ENCODE peak calls at places on chromosomes 7 and 10, in seven cellular contexts. S is activated CD8-positive, alpha-beta T cell treated with anti-CD3 and anti-CD28 coated beads, Interleukin-2, amount 10 ng/mL, durations not matched to agents 7 days and 5 days; M is activated naive CD8-positive, alpha-beta T cell treated with anti-CD3 and anti-CD28 coated beads, Interleukin-2, amount 10 ng/mL, durations not matched to agents 7 days and 5 days; P is left lung; I is right cardiac atrium; R is Right ventricle myocardium inferior; D is K562. T is an unnamed sample.

GRCh38 chr7:26696978-26697377 is 167.4 kb downstream of the SKAP2 start:
- ATAC-seq in S (no peak), M (no peak), P (no peak), I (no peak), R (no peak), D (no peak), T (no peak)

GRCh38 chr7:90660819-90661218 is 64.7 kb downstream of the CDK14 start:
- ATAC-seq in S (no peak), M (no peak), P (no peak), I (peak), R (peak), D (no peak), T (no peak)

GRCh38 chr7:142477079-142477651 is 219.3 kb upstream of the PRSS58 start:
- ATAC-seq in S (peak), M (peak), P (no peak), I (no peak), R (no peak), D (no peak), T (no peak)

GRCh38 chr7:106166651-106167342 is 54.7 kb upstream of the SYPL1 start:
- ATAC-seq in S (no peak), M (no peak), P (peak), I (peak), R (peak), D (peak), T (no peak)

GRCh38 chr10:69065406-69066361 is 22.2 kb upstream of the SRGN start:
- ATAC-seq in S (peak), M (peak), P (peak), I (no peak), R (peak), D (no peak), T (peak)

GRCh38 chr7:2711895-2712675 is 24.1 kb downstream of the AMZ1 start:
- ATAC-seq in S (no peak), M (no peak), P (peak), I (no peak), R (no peak), D (no peak), T (no peak)

GRCh38 chr10:116990276-116990800 is 14.6 kb downstream of the SHTN1 start:
- ATAC-seq in S (no peak), M (no peak), P (no peak), I (no peak), R (no peak), D (no peak), T (no peak)

GRCh38 chr7:138170959-138171703 is 94.9 kb downstream of the AKR1D1 start:
- ATAC-seq in S (peak), M (peak), P (no peak), I (no peak), R (no peak), D (no peak), T (peak)

GRCh38 chr10:122018951-122019413 is 30.0 kb downstream of the TACC2 start:
- ATAC-seq in S (no peak), M (no peak), P (peak), I (peak), R (peak), D (no peak), T (no peak)

GRCh38 chr7:12090757-12091134 is 120.3 kb upstream of the TMEM106B start:
- ATAC-seq in S (no peak), M (no peak), P (no peak), I (no peak), R (no peak), D (peak), T (no peak)

GRCh38 chr10:101134299-101135127 is 3.4 kb downstream of the TLX1 start:
- ATAC-seq in S (no peak), M (no peak), P (no peak), I (no peak), R (no peak), D (no peak), T (no peak)

GRCh38 chr7:105346593-105347322 is 42.0 kb downstream of the SRPK2 start:
- ATAC-seq in S (peak), M (peak), P (peak), I (no peak), R (no peak), D (peak), T (no peak)

GRCh38 chr7:7765422-7765821 is 47.0 kb upstream of the RPA3 start:
- ATAC-seq in S (no peak), M (no peak), P (peak), I (no peak), R (no peak), D (no peak), T (no peak)